ENCODE peak calls at places on chromosomes 6 and 20, in eight cellular contexts. K, D, O, N, V, H, E and X are unnamed samples.
A peak's percentile ranks its signal among the peaks of the same experiment; 100 is the strongest.

GRCh38 chr6:7697820-7698623 is 27.9 kb upstream of the BMP6 start:
- DNase-seq in K (peak; percentile 79), D (no peak), O (peak; percentile 78), N (no peak), V (peak; percentile 90), H (no peak), E (peak; percentile 42), X (no peak)

GRCh38 chr6:25601797-25602679 is 50.0 kb upstream of the SCGN start:
- DNase-seq in K (peak; percentile 32), D (peak; percentile 40), O (peak; percentile 15), N (no peak), V (peak; percentile 25), H (no peak), E (peak; percentile 26), X (peak; percentile 40)

GRCh38 chr20:4449977-4450715 is 271.6 kb upstream of the PRND start:
- DNase-seq in K (no peak), D (no peak), O (no peak), N (no peak), V (no peak), H (no peak), E (no peak), X (no peak)

GRCh38 chr6:105902401-105903031 is 183.6 kb upstream of the PRDM1 start:
- DNase-seq in K (peak; percentile 65), D (no peak), O (no peak), N (no peak), V (peak; percentile 63), H (no peak), E (peak; percentile 77), X (no peak)

GRCh38 chr6:110491644-110492317 is 15.4 kb upstream of the SLC22A16 start:
- DNase-seq in K (no peak), D (no peak), O (no peak), N (peak; percentile 35), V (peak; percentile 25), H (no peak), E (peak; percentile 19), X (peak; percentile 30)

GRCh38 chr6:83057705-83058321 is 7.8 kb downstream of the UBE3D start:
- DNase-seq in K (peak; percentile 22), D (peak; percentile 28), O (no peak), N (no peak), V (no peak), H (no peak), E (no peak), X (peak; percentile 22)

GRCh38 chr6:25476126-25476525 is 175.9 kb upstream of the SCGN start:
- DNase-seq in K (no peak), D (no peak), O (no peak), N (no peak), V (no peak), H (no peak), E (no peak), X (no peak)

GRCh38 chr6:157034433-157035230 is 257.5 kb downstream of the ARID1B start:
- DNase-seq in K (no peak), D (peak; percentile 35), O (no peak), N (no peak), V (no peak), H (no peak), E (no peak), X (peak; percentile 51)

GRCh38 chr20:36848078-36848660 is 27.8 kb upstream of the TLDC2 start:
- DNase-seq in K (peak; percentile 51), D (no peak), O (peak; percentile 83), N (peak; percentile 88), V (no peak), H (no peak), E (no peak), X (no peak)

GRCh38 chr6:18395177-18395850 is 8.2 kb downstream of the RNF144B start:
- DNase-seq in K (no peak), D (no peak), O (no peak), N (no peak), V (no peak), H (no peak), E (no peak), X (no peak)

GRCh38 chr20:23680151-23680550 is 8.7 kb downstream of the CST4 start:
- DNase-seq in K (no peak), D (no peak), O (no peak), N (no peak), V (no peak), H (no peak), E (no peak), X (no peak)

GRCh38 chr20:36202891-36203338 is 33.4 kb upstream of the AAR2 start:
- DNase-seq in K (peak; percentile 8), D (peak; percentile 87), O (no peak), N (peak; percentile 53), V (no peak), H (peak; percentile 60), E (peak; percentile 11), X (peak; percentile 87)

GRCh38 chr20:21832442-21833152 is 127.1 kb downstream of the PAX1 start:
- DNase-seq in K (no peak), D (no peak), O (no peak), N (peak; percentile 31), V (no peak), H (no peak), E (no peak), X (no peak)

GRCh38 chr6:4313044-4313686 is 177.8 kb upstream of the ECI2 start:
- DNase-seq in K (peak; percentile 62), D (no peak), O (peak; percentile 55), N (peak; percentile 23), V (peak; percentile 91), H (peak; percentile 13), E (peak; percentile 68), X (no peak)

GRCh38 chr6:139519571-139520031 is 145.2 kb upstream of the CITED2 start:
- DNase-seq in K (no peak), D (no peak), O (no peak), N (no peak), V (peak; percentile 94), H (no peak), E (no peak), X (no peak)

GRCh38 chr20:61364147-61364546 is 112.1 kb downstream of the CDH4 start:
- DNase-seq in K (no peak), D (no peak), O (no peak), N (no peak), V (no peak), H (no peak), E (no peak), X (no peak)

GRCh38 chr6:13466304-13467215 is 20.8 kb downstream of the GFOD1 start:
- DNase-seq in K (no peak), D (peak; percentile 54), O (no peak), N (no peak), V (no peak), H (no peak), E (no peak), X (peak; percentile 32)

GRCh38 chr20:56949318-56949717 is 317.1 kb downstream of the BMP7 start:
- DNase-seq in K (no peak), D (no peak), O (no peak), N (no peak), V (no peak), H (no peak), E (no peak), X (no peak)
- TF ChIP-seq CTCF in K (no peak), D (no peak), O (no peak), N (no peak), V (no peak), H (no peak), E (no peak), X (no peak)

GRCh38 chr20:11981366-11981947 is 63.8 kb downstream of the BTBD3 start:
- DNase-seq in K (no peak), D (no peak), O (no peak), N (no peak), V (no peak), H (no peak), E (no peak), X (no peak)
- TF ChIP-seq CTCF in K (no peak), D (no peak), O (no peak), N (no peak), V (no peak), H (no peak), E (no peak), X (no peak)

GRCh38 chr6:31663961-31664789 is 622 bp downstream of the GPANK1 start:
- DNase-seq in K (peak; percentile 31), D (no peak), O (no peak), N (peak; percentile 64), V (no peak), H (no peak), E (peak; percentile 61), X (no peak)

GRCh38 chr6:31664790-31665500 is at the start of gene GPANK1:
- DNase-seq in K (peak; percentile 85), D (peak; percentile 81), O (peak; percentile 87), N (peak; percentile 93), V (peak; percentile 79), H (peak; percentile 83), E (peak; percentile 95), X (peak; percentile 87)

GRCh38 chr6:31666337-31666960 is 569 bp downstream of the CSNK2B start:
- DNase-seq in K (no peak), D (no peak), O (no peak), N (no peak), V (no peak), H (no peak), E (no peak), X (no peak)

GRCh38 chr6:31663087-31663960 is 1.5 kb downstream of the GPANK1 start:
- DNase-seq in K (no peak), D (no peak), O (no peak), N (no peak), V (no peak), H (no peak), E (no peak), X (no peak)

DNA sequence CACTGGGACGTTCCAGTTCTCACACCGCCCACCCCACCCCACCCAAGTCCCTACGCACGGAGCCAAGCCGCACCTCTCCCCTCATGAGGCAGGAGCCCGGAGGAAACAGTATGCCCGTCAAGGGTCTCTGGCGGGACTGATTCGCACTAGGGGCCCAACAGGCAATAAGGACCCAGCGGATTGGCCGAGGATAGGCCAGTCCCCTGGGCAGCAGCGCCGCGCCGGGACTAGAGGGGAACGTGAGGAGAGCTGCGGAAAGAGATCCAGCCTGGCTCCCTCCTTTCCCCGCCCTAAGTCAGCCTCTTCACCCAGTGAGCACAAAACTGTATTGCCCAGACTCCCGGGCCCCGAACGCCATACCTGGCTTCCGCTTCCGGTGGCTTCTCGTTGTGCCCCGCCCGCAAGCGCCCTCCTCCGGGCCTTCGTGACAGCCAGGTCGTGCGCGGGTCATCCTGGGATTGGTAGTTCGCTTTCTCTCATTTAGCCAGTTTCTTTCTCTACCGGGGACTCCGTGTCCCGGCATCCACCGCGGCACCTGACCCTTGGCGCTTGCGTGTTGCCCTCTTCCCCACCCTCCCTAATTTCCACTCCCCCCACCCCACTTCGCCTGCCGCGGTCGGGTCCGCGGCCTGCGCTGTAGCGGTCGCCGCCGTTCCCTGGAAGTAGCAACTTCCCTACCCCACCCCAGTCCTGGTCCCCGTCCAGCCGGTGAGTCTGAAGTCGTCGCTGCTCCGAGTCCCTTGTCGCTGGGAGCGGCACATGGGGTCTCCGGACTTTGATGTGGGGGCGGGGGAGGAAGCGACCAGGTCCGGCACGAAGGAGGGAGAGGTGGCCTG is at the start of gene CSNK2B:
- DNase-seq in K (peak; percentile 91), D (peak; percentile 97), O (peak; percentile 91), N (peak; percentile 98), V (peak; percentile 83), H (peak; percentile 97), E (peak; percentile 91), X (peak; percentile 97)
- TF ChIP-seq CTCF in K (no peak), D (no peak), O (no peak), N (peak; percentile 28), V (peak; percentile 4), H (no peak), E (no peak), X (no peak)

DNA sequence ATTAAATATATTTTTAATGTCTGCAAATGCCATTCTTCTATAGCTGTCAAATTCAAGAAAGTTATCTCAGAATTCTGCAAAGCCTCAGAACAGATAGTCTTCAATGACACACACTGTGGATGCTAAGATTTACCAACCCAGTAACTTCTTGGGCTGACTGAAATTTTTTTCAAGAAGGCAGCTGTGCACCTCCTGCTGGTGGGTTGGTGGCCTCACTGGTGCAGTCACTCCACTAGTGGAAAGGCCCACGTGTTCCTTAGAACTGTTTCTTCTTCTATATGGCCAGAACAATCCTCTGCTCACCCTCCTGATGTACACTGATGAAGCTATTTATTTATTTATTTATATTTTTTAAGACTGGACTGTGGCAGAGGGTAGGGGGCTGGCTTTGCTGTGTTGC is 28.1 kb upstream of the MTCL3 start:
- DNase-seq in K (no peak), D (no peak), O (no peak), N (no peak), V (no peak), H (no peak), E (no peak), X (no peak)
- TF ChIP-seq CTCF in K (peak; percentile 17), D (no peak), O (peak; percentile 30), N (no peak), V (peak; percentile 38), H (no peak), E (peak; percentile 36), X (peak; percentile 39)